ENCODE peak calls at places on chromosomes 7 and 10, in six cellular contexts. J is MCF 10A; R is CD8-positive, alpha-beta T cell; M is fibroblast of lung; P is ovary; Z is coronary artery. D is an unnamed sample.

GRCh38 chr10:68327889-68328786 is 3.7 kb upstream of the HNRNPH3 start:
- DNase-seq in J (peak), Z (no peak), M (peak), R (no peak), P (no peak), D (no peak)

GRCh38 chr10:60099998-60100747 is 193.8 kb upstream of the CCDC6 start:
- DNase-seq in M (peak), Z (no peak), R (no peak), J (peak), P (no peak), D (no peak)

GRCh38 chr7:20399516-20399915 is 68.8 kb downstream of the ITGB8 start:
- DNase-seq in J (peak), Z (no peak), M (peak), R (no peak), P (no peak), D (no peak)

GRCh38 chr10:114375082-114375481 is 29.2 kb downstream of the AFAP1L2 start:
- DNase-seq in R (no peak), J (peak), Z (no peak), M (peak), P (no peak), D (no peak)

GRCh38 chr7:25846722-25847121 is 305.3 kb upstream of the NFE2L3 start:
- DNase-seq in P (peak), M (peak), R (no peak), J (peak), Z (peak), D (no peak)

GRCh38 chr7:131131746-131132431 is 195.8 kb upstream of the MKLN1 start:
- DNase-seq in M (no peak), J (no peak), Z (no peak), R (no peak), P (no peak), D (no peak)

GRCh38 chr7:117338020-117338419 is 15.2 kb upstream of the WNT2 start:
- DNase-seq in Z (no peak), P (no peak), J (peak), R (no peak), M (no peak), D (no peak)

GRCh38 chr10:34729619-34730018 is 85.5 kb downstream of the PARD3 start:
- DNase-seq in M (no peak), J (no peak), R (no peak), P (no peak), Z (no peak), D (peak)

GRCh38 chr7:156504687-156505545 is 135.7 kb upstream of the RNF32 start:
- DNase-seq in Z (no peak), M (no peak), P (no peak), R (no peak), J (no peak), D (no peak)

GRCh38 chr7:122438492-122438891 is 133.9 kb upstream of the FEZF1 start:
- DNase-seq in M (no peak), Z (no peak), J (no peak), P (no peak), R (no peak), D (no peak)

GRCh38 chr10:93916257-93917063 is 22.7 kb downstream of the SLC35G1 start:
- DNase-seq in P (no peak), M (peak), R (no peak), J (peak), Z (no peak), D (no peak)

GRCh38 chr7:137656227-137656849 is 190.4 kb downstream of the DGKI start:
- DNase-seq in M (peak), J (peak), R (no peak), P (peak), Z (peak), D (no peak)

GRCh38 chr10:132985546-132985900 is 43.2 kb upstream of the CFAP46 start:
- DNase-seq in R (no peak), M (no peak), Z (no peak), P (no peak), J (no peak), D (no peak)

GRCh38 chr7:47557986-47558670 is 23.8 kb downstream of the TNS3 start:
- DNase-seq in Z (no peak), M (no peak), R (no peak), P (no peak), J (no peak), D (no peak)

GRCh38 chr7:14303536-14303935 is 314.1 kb upstream of the ETV1 start:
- DNase-seq in P (no peak), R (no peak), Z (no peak), M (no peak), J (no peak), D (no peak)

GRCh38 chr10:63534723-63535122 is 13.5 kb downstream of the REEP3 start:
- DNase-seq in P (no peak), R (no peak), M (no peak), Z (no peak), J (no peak), D (no peak)

GRCh38 chr10:122342293-122343134 is 32.0 kb upstream of the PLEKHA1 start:
- DNase-seq in R (peak), P (peak), J (peak), Z (no peak), M (peak), D (no peak)

GRCh38 chr7:46583606-46584005 is 662.5 kb upstream of the IGFBP3 start:
- DNase-seq in M (peak), Z (no peak), R (no peak), P (no peak), J (peak), D (no peak)

GRCh38 chr7:93799750-93800357 is 90.7 kb downstream of the TFPI2 start:
- DNase-seq in R (no peak), Z (no peak), P (no peak), J (peak), M (peak), D (no peak)

GRCh38 chr7:20816389-20816959 is 29.8 kb upstream of the SP8 start:
- DNase-seq in J (peak), P (no peak), Z (no peak), M (no peak), R (no peak), D (no peak)

GRCh38 chr7:118872568-118872967 is 648.1 kb downstream of the ANKRD7 start:
- DNase-seq in M (no peak), P (no peak), R (no peak), Z (no peak), J (peak), D (no peak)

GRCh38 chr7:116708248-116708647 is 36.3 kb downstream of the MET start:
- DNase-seq in J (no peak), R (no peak), P (no peak), M (peak), Z (no peak), D (no peak)

GRCh38 chr7:37149019-37149814 is 299.4 kb downstream of the ELMO1 start:
- DNase-seq in R (no peak), J (no peak), M (no peak), Z (no peak), P (no peak), D (no peak)

GRCh38 chr7:1263391-1263951 is 30.8 kb downstream of the UNCX start:
- DNase-seq in J (no peak), Z (no peak), P (no peak), M (no peak), R (no peak), D (no peak)

GRCh38 chr10:127878474-127879055 is 14.2 kb downstream of the CLRN3 start:
- DNase-seq in R (no peak), Z (no peak), M (no peak), P (no peak), J (no peak), D (no peak)

GRCh38 chr7:101160917-101161316 is 4.5 kb downstream of the VGF start:
- DNase-seq in R (no peak), P (no peak), J (no peak), M (no peak), Z (no peak), D (no peak)

GRCh38 chr10:91610919-91611318 is 22.0 kb downstream of the PPP1R3C start:
- DNase-seq in P (no peak), Z (no peak), M (no peak), J (no peak), R (no peak), D (no peak)

GRCh38 chr7:142391191-142391992 is 133.5 kb upstream of the PRSS58 start:
- DNase-seq in Z (no peak), M (no peak), J (peak), R (no peak), P (no peak), D (no peak)

GRCh38 chr7:32515890-32516550 is 20.7 kb downstream of the AVL9 start:
- DNase-seq in J (no peak), P (no peak), R (no peak), M (peak), Z (no peak), D (no peak)

GRCh38 chr10:122949296-122949695 is 4.7 kb downstream of the C10orf88 start:
- DNase-seq in R (no peak), Z (no peak), J (no peak), P (no peak), M (no peak), D (no peak)

GRCh38 chr10:116988311-116988710 is 16.7 kb downstream of the SHTN1 start:
- DNase-seq in R (no peak), Z (no peak), J (no peak), M (no peak), P (no peak), D (no peak)

GRCh38 chr7:33979807-33980355 is 74.5 kb downstream of the BMPER start:
- DNase-seq in J (peak), Z (no peak), R (no peak), P (no peak), M (peak), D (no peak)

GRCh38 chr7:33979300-33979806 is 74.0 kb downstream of the BMPER start:
- DNase-seq in R (no peak), M (no peak), Z (no peak), P (no peak), J (no peak), D (no peak)

GRCh38 chr7:33981686-33982424 is 76.5 kb downstream of the BMPER start:
- DNase-seq in M (peak), P (no peak), J (no peak), R (no peak), Z (no peak), D (no peak)

GRCh38 chr7:33981221-33981620 is 75.9 kb downstream of the BMPER start:
- DNase-seq in P (no peak), Z (no peak), M (peak), J (no peak), R (no peak), D (no peak)

DNA sequence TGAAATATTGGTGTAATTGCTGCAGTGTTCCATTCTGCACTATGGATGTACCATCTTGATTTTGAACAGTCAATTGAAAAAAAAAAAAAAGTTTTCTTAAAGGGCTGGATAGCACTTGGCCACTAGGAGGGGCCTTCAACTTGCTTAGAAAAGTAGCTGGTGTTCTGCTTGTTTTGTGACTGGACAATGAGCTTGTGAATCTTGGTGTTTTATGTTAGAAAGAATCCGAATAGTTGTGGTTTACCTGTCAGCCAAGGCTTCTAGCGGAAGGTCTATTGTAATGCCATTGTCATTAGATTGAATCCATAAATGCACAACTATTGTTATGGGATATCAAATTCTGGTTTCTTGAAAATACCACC is 77.1 kb downstream of the BMPER start:
- DNase-seq in J (peak), M (peak), Z (no peak), P (no peak), R (no peak), D (no peak)
- TF ChIP-seq CTCF in J (peak), M (peak), Z (no peak), P (peak), R (no peak), D (peak)

GRCh38 chr7:138729444-138729843 is 28.3 kb upstream of the SVOPL start:
- DNase-seq in P (no peak), Z (no peak), J (no peak), M (no peak), R (no peak), D (no peak)

GRCh38 chr7:138727336-138728099 is 26.4 kb upstream of the SVOPL start:
- DNase-seq in Z (no peak), M (no peak), J (no peak), R (no peak), P (no peak), D (peak)

GRCh38 chr7:138726288-138726687 is 25.1 kb upstream of the SVOPL start:
- DNase-seq in Z (no peak), P (no peak), J (no peak), M (no peak), R (no peak), D (no peak)
- TF ChIP-seq CTCF in Z (no peak), P (no peak), J (no peak), M (no peak), R (no peak), D (peak)

GRCh38 chr7:95899919-95900513 is 127.7 kb downstream of the DYNC1I1 start:
- DNase-seq in Z (no peak), P (no peak), R (no peak), J (peak), M (no peak), D (no peak)
- TF ChIP-seq CTCF in Z (no peak), P (no peak), R (no peak), J (no peak), M (no peak), D (no peak)

GRCh38 chr10:103476046-103476768 is 2.8 kb downstream of the CALHM3 start:
- DNase-seq in Z (no peak), R (no peak), J (no peak), M (no peak), P (no peak), D (no peak)
- TF ChIP-seq CTCF in Z (no peak), R (no peak), J (no peak), M (peak), P (no peak), D (no peak)

DNA sequence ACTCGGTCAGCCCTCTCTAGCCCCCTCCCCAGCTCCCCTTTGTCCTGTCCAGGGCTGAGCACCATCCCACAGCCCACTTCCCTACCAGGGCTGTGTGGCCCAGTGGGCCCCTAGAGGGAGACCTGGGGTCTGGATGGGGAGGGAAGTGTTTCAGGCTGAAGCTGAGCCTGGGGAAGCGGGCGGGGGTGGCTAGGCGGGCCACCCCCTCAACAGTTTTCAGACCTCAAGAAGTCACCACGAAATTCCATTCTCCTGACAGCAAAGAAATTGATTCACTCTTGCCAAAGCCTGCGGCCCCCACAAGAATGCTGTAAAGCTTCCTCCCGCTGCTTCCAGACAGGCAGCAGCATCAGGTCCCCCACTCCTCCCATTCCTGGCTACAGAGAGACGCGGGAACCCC is 2.6 kb upstream of the LFNG start:
- DNase-seq in P (no peak), Z (no peak), R (no peak), M (peak), J (no peak), D (no peak)
- TF ChIP-seq CTCF in P (no peak), Z (no peak), R (no peak), M (no peak), J (no peak), D (no peak)